ENCODE peak calls at places on chromosomes 1 and 21, in eight cellular contexts. U is CD4-positive, alpha-beta T cell; P is aorta; W is left colon; X is natural killer cell; M is stimulated activated CD4-positive, alpha-beta T cell treated with anti-CD3 and anti-CD28 coated beads, Interleukin-2, amount 100 ng/mL, for 24 hours; H is fibroblast of lung; D is psoas muscle. N is an unnamed sample.

GRCh38 chr1:109466100-109466439 is 276 bp upstream of the SYPL2 start:
- DNase-seq in U (no peak), P (no peak), W (no peak), X (no peak), M (no peak), H (no peak), D (no peak), N (no peak)

GRCh38 chr1:85148524-85149250 is 52.1 kb downstream of the SYDE2 start:
- DNase-seq in U (no peak), P (no peak), W (no peak), X (no peak), M (no peak), H (peak; percentile 62), D (no peak), N (no peak)

GRCh38 chr1:220706921-220707559 is 16.9 kb downstream of the C1orf115 start:
- DNase-seq in U (no peak), P (no peak), W (no peak), X (no peak), M (no peak), H (no peak), D (no peak), N (no peak)

GRCh38 chr1:214537219-214537618 is 14.2 kb downstream of the PTPN14 start:
- DNase-seq in U (no peak), P (no peak), W (no peak), X (no peak), M (no peak), H (peak; percentile 43), D (no peak), N (no peak)

GRCh38 chr1:43978264-43978550 is 803 bp upstream of the B4GALT2 start:
- DNase-seq in U (no peak), P (no peak), W (no peak), X (no peak), M (no peak), H (no peak), D (no peak), N (no peak)

GRCh38 chr1:6126521-6127067 is 53.5 kb downstream of the CHD5 start:
- DNase-seq in U (no peak), P (peak; percentile 70), W (no peak), X (no peak), M (no peak), H (no peak), D (no peak), N (no peak)

GRCh38 chr1:235286667-235287066 is 41.3 kb downstream of the ARID4B start:
- DNase-seq in U (no peak), P (no peak), W (no peak), X (no peak), M (no peak), H (peak; percentile 25), D (no peak), N (no peak)

GRCh38 chr1:229127301-229127700 is 143.6 kb upstream of the RAB4A start:
- DNase-seq in U (no peak), P (no peak), W (no peak), X (no peak), M (peak; percentile 25), H (peak; percentile 43), D (no peak), N (no peak)

GRCh38 chr1:183101081-183101480 is 77.9 kb downstream of the LAMC1 start:
- DNase-seq in U (no peak), P (no peak), W (no peak), X (no peak), M (no peak), H (peak; percentile 53), D (no peak), N (no peak)

GRCh38 chr1:240801445-240801844 is 189.5 kb upstream of the GREM2 start:
- DNase-seq in U (no peak), P (no peak), W (no peak), X (no peak), M (no peak), H (no peak), D (no peak), N (peak; percentile 8)

GRCh38 chr1:65059930-65060538 is 88.0 kb upstream of the AK4 start:
- DNase-seq in U (no peak), P (no peak), W (no peak), X (no peak), M (no peak), H (peak; percentile 27), D (no peak), N (no peak)

GRCh38 chr21:22925032-22925431 is 1926.8 kb downstream of the NCAM2 start:
- DNase-seq in U (no peak), P (no peak), W (no peak), X (no peak), M (no peak), H (no peak), D (no peak), N (no peak)

GRCh38 chr1:162861101-162861500 is at the start of gene CCDC190:
- DNase-seq in U (no peak), P (peak; percentile 84), W (no peak), X (no peak), M (no peak), H (peak; percentile 67), D (no peak), N (no peak)

GRCh38 chr21:31501921-31502320 is 157.6 kb upstream of the SOD1 start:
- DNase-seq in U (no peak), P (no peak), W (no peak), X (no peak), M (no peak), H (no peak), D (no peak), N (no peak)

GRCh38 chr1:9119745-9120144 is 9.2 kb downstream of the GPR157 start:
- DNase-seq in U (no peak), P (no peak), W (no peak), X (no peak), M (no peak), H (no peak), D (peak; percentile 52), N (no peak)

GRCh38 chr1:2099871-2100774 is 49.9 kb downstream of the PRKCZ start:
- DNase-seq in U (no peak), P (peak; percentile 49), W (no peak), X (no peak), M (no peak), H (peak; percentile 15), D (no peak), N (no peak)

GRCh38 chr1:203626910-203627246 is 246 bp downstream of the ATP2B4 start:
- DNase-seq in U (no peak), P (no peak), W (no peak), X (no peak), M (no peak), H (no peak), D (no peak), N (no peak)

GRCh38 chr1:117661027-117661426 is 55.2 kb downstream of the TENT5C start:
- DNase-seq in U (peak; percentile 29), P (no peak), W (no peak), X (no peak), M (no peak), H (no peak), D (no peak), N (no peak)

GRCh38 chr1:197302775-197303174 is 34.7 kb downstream of the CRB1 start:
- DNase-seq in U (no peak), P (no peak), W (no peak), X (no peak), M (no peak), H (peak; percentile 88), D (no peak), N (no peak)

GRCh38 chr1:242784074-242784473 is 259.6 kb upstream of the PLD5 start:
- DNase-seq in U (no peak), P (no peak), W (no peak), X (no peak), M (no peak), H (no peak), D (no peak), N (no peak)

GRCh38 chr1:203643213-203644045 is 16.8 kb downstream of the ATP2B4 start:
- DNase-seq in U (no peak), P (no peak), W (no peak), X (no peak), M (no peak), H (peak; percentile 86), D (no peak), N (no peak)

GRCh38 chr1:200154069-200154767 is 126.7 kb downstream of the NR5A2 start:
- DNase-seq in U (peak; percentile 38), P (no peak), W (no peak), X (peak; percentile 55), M (peak; percentile 56), H (peak; percentile 15), D (no peak), N (no peak)

GRCh38 chr1:112296908-112297307 is 99.1 kb upstream of the CTTNBP2NL start:
- DNase-seq in U (no peak), P (no peak), W (no peak), X (no peak), M (no peak), H (peak; percentile 11), D (no peak), N (peak; percentile 36)

GRCh38 chr1:95023399-95024050 is 49.2 kb downstream of the ALG14 start:
- DNase-seq in U (no peak), P (no peak), W (no peak), X (no peak), M (no peak), H (peak; percentile 98), D (no peak), N (peak; percentile 76)

GRCh38 chr1:3329640-3330281 is 124.7 kb upstream of the ARHGEF16 start:
- DNase-seq in U (no peak), P (no peak), W (no peak), X (no peak), M (no peak), H (no peak), D (no peak), N (no peak)

GRCh38 chr1:217135987-217136894 is 413.0 kb upstream of the ESRRG start:
- DNase-seq in U (no peak), P (no peak), W (no peak), X (no peak), M (no peak), H (no peak), D (no peak), N (no peak)

GRCh38 chr1:36239941-36240637 is 15.8 kb downstream of the THRAP3 start:
- DNase-seq in U (no peak), P (no peak), W (no peak), X (no peak), M (no peak), H (no peak), D (no peak), N (no peak)

GRCh38 chr1:12184008-12184681 is 17.4 kb downstream of the TNFRSF1B start:
- DNase-seq in U (no peak), P (peak; percentile 89), W (peak; percentile 80), X (no peak), M (no peak), H (peak; percentile 65), D (peak; percentile 93), N (peak; percentile 66)

GRCh38 chr1:22171951-22172715 is 29.2 kb upstream of the WNT4 start:
- DNase-seq in U (no peak), P (no peak), W (no peak), X (no peak), M (no peak), H (no peak), D (no peak), N (no peak)

GRCh38 chr1:56199060-56199459 is 380.3 kb downstream of the PLPP3 start:
- DNase-seq in U (no peak), P (no peak), W (no peak), X (no peak), M (no peak), H (no peak), D (peak; percentile 68), N (no peak)

GRCh38 chr1:223515915-223516314 is 122.7 kb downstream of the CCDC185 start:
- DNase-seq in U (no peak), P (no peak), W (no peak), X (no peak), M (no peak), H (no peak), D (no peak), N (no peak)

GRCh38 chr1:232984577-232985425 is 34.4 kb downstream of the NTPCR start:
- DNase-seq in U (no peak), P (no peak), W (no peak), X (no peak), M (no peak), H (no peak), D (no peak), N (no peak)

GRCh38 chr1:181674617-181675016 is 191.3 kb downstream of the CACNA1E start:
- DNase-seq in U (no peak), P (no peak), W (no peak), X (no peak), M (no peak), H (no peak), D (no peak), N (no peak)

GRCh38 chr1:182004601-182005000 is 56.9 kb downstream of the ZNF648 start:
- DNase-seq in U (no peak), P (no peak), W (no peak), X (no peak), M (no peak), H (no peak), D (no peak), N (no peak)

N was measured in AG04450.